ENCODE peak calls at places on chromosomes 2 and 18, in four cellular contexts. One of them, this sample, is unnamed. For H3K4me1, the result is how much of the 10 kb centered on the place peaks cover.

GRCh38 chr2:180040146-180040925 is 33.2 kb upstream of the CWC22 start:
- DNase-seq in A549: no peak
- DNase-seq in lower lobe of right lung: no peak
- DNase-seq in uterus: no peak
- DNase-seq in this sample: no peak

GRCh38 chr18:13461936-13462335 is 243.4 kb downstream of the LDLRAD4 start:
- DNase-seq in lower lobe of right lung: no peak
- DNase-seq in uterus: no peak
- DNase-seq in A549: no peak
- DNase-seq in this sample: no peak

GRCh38 chr2:70095833-70096670 is 8.8 kb downstream of the PCBP1 start:
- DNase-seq in A549: no peak
- DNase-seq in uterus: no peak
- DNase-seq in lower lobe of right lung: no peak
- DNase-seq in this sample: no peak

GRCh38 chr2:66665124-66665984 is 230.4 kb downstream of the MEIS1 start:
- DNase-seq in lower lobe of right lung: no peak
- DNase-seq in uterus: no peak
- DNase-seq in A549: no peak
- DNase-seq in this sample: no peak

GRCh38 chr18:29874519-29875098 is 1167.9 kb downstream of the DSC3 start:
- DNase-seq in lower lobe of right lung: no peak
- DNase-seq in A549: peak
- DNase-seq in uterus: no peak
- DNase-seq in this sample: no peak

GRCh38 chr18:25169701-25170100 is 182.3 kb downstream of the ZNF521 start:
- DNase-seq in lower lobe of right lung: no peak
- DNase-seq in A549: no peak
- DNase-seq in uterus: no peak
- DNase-seq in this sample: no peak

GRCh38 chr2:212158081-212158480 is 380.5 kb downstream of the ERBB4 start:
- DNase-seq in lower lobe of right lung: no peak
- DNase-seq in A549: no peak
- DNase-seq in uterus: no peak
- DNase-seq in this sample: no peak

GRCh38 chr2:197212344-197213262 is 98.0 kb downstream of the ANKRD44 start:
- DNase-seq in uterus: no peak
- DNase-seq in lower lobe of right lung: no peak
- DNase-seq in A549: no peak
- DNase-seq in this sample: no peak

GRCh38 chr2:40450066-40450841 is 1.6 kb downstream of the SLC8A1 start:
- DNase-seq in uterus: peak
- DNase-seq in lower lobe of right lung: peak
- DNase-seq in A549: no peak
- DNase-seq in this sample: peak

GRCh38 chr18:26549486-26550435 is 1.4 kb upstream of the KCTD1 start:
- DNase-seq in uterus: peak
- DNase-seq in lower lobe of right lung: peak
- DNase-seq in A549: peak
- DNase-seq in this sample: peak

GRCh38 chr2:231393149-231394131 is 2.1 kb upstream of the B3GNT7 start:
- DNase-seq in uterus: no peak
- DNase-seq in lower lobe of right lung: no peak
- DNase-seq in A549: peak
- DNase-seq in this sample: no peak

GRCh38 chr2:178295911-178296310 is 101.6 kb downstream of the OSBPL6 start:
- DNase-seq in A549: no peak
- DNase-seq in uterus: no peak
- DNase-seq in lower lobe of right lung: no peak
- DNase-seq in this sample: no peak

GRCh38 chr2:152221870-152222269 is 46.3 kb upstream of the STAM2 start:
- DNase-seq in A549: no peak
- DNase-seq in lower lobe of right lung: no peak
- DNase-seq in uterus: no peak
- DNase-seq in this sample: peak

GRCh38 chr2:49860834-49861233 is 706.5 kb upstream of the FSHR start:
- DNase-seq in uterus: no peak
- DNase-seq in lower lobe of right lung: no peak
- DNase-seq in A549: no peak
- DNase-seq in this sample: no peak

GRCh38 chr2:74025971-74026612 is 41.4 kb downstream of the TET3 start:
- DNase-seq in lower lobe of right lung: no peak
- DNase-seq in uterus: no peak
- DNase-seq in A549: no peak
- DNase-seq in this sample: no peak

GRCh38 chr18:75165926-75166325 is 43.0 kb downstream of the PTGR3 start:
- DNase-seq in A549: no peak
- DNase-seq in uterus: no peak
- DNase-seq in lower lobe of right lung: no peak
- DNase-seq in this sample: no peak

GRCh38 chr18:59047321-59047991 is 92.2 kb upstream of the SEC11C start:
- DNase-seq in lower lobe of right lung: no peak
- DNase-seq in A549: no peak
- DNase-seq in uterus: no peak
- DNase-seq in this sample: no peak

GRCh38 chr2:165529130-165529529 is 59.6 kb downstream of the CSRNP3 start:
- DNase-seq in A549: no peak
- DNase-seq in lower lobe of right lung: no peak
- DNase-seq in uterus: no peak
- DNase-seq in this sample: no peak

GRCh38 chr2:230983566-230983965 is 12.4 kb upstream of the SPATA3 start:
- DNase-seq in uterus: no peak
- DNase-seq in A549: no peak
- DNase-seq in lower lobe of right lung: no peak
- DNase-seq in this sample: no peak

GRCh38 chr2:53463771-53464726 is 303.6 kb upstream of the CHAC2 start:
- DNase-seq in lower lobe of right lung: no peak
- DNase-seq in A549: no peak
- DNase-seq in uterus: no peak
- DNase-seq in this sample: no peak

GRCh38 chr2:235496239-235496621 is 2.4 kb downstream of the AGAP1 start:
- DNase-seq in lower lobe of right lung: no peak
- DNase-seq in uterus: no peak
- DNase-seq in A549: peak
- DNase-seq in this sample: no peak

DNA sequence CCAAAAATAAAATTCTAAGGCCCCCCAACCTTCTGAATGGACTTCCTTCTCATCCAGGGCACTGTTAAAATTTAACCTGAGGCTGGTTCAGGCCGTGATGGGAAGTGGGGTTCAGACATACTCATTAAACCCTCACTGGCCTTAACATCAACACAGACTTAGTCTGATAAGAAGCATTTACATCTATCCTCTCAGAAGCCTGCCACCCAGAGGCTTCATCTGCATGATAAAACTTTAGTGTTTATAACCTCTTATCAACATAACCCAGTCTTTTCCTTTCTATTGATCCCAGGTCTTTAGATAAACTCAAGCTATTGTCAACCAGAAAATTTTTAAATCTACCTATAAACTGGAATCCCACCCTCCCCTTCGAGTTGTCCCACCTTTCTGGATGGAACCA is 22.4 kb downstream of the ITSN2 start:
- DNase-seq in uterus: no peak
- DNase-seq in lower lobe of right lung: no peak
- DNase-seq in A549: no peak
- DNase-seq in this sample: no peak
- H3K4me1 ChIP-seq in uterus: under half
- H3K4me1 ChIP-seq in lower lobe of right lung: half or more
- H3K4me1 ChIP-seq in A549: under half
- H3K4me1 ChIP-seq in this sample: under half

GRCh38 chr18:9919564-9920232 is 5.9 kb downstream of the VAPA start:
- DNase-seq in A549: no peak
- DNase-seq in uterus: no peak
- DNase-seq in lower lobe of right lung: no peak
- DNase-seq in this sample: no peak
- H3K4me1 ChIP-seq in A549: half or more
- H3K4me1 ChIP-seq in uterus: under half
- H3K4me1 ChIP-seq in lower lobe of right lung: half or more
- H3K4me1 ChIP-seq in this sample: under half

GRCh38 chr2:96247009-96247408 is 18.8 kb downstream of the TMEM127 start:
- DNase-seq in A549: no peak
- DNase-seq in uterus: no peak
- DNase-seq in lower lobe of right lung: peak
- DNase-seq in this sample: no peak

GRCh38 chr2:96245609-96246390 is 20.0 kb downstream of the TMEM127 start:
- DNase-seq in lower lobe of right lung: peak
- DNase-seq in A549: no peak
- DNase-seq in uterus: no peak
- DNase-seq in this sample: no peak

GRCh38 chr2:96248624-96249023 is 17.2 kb downstream of the TMEM127 start:
- DNase-seq in uterus: no peak
- DNase-seq in lower lobe of right lung: no peak
- DNase-seq in A549: no peak
- DNase-seq in this sample: no peak

GRCh38 chr2:96249654-96250053 is 16.1 kb downstream of the TMEM127 start:
- DNase-seq in lower lobe of right lung: no peak
- DNase-seq in uterus: peak
- DNase-seq in A549: no peak
- DNase-seq in this sample: no peak

DNA sequence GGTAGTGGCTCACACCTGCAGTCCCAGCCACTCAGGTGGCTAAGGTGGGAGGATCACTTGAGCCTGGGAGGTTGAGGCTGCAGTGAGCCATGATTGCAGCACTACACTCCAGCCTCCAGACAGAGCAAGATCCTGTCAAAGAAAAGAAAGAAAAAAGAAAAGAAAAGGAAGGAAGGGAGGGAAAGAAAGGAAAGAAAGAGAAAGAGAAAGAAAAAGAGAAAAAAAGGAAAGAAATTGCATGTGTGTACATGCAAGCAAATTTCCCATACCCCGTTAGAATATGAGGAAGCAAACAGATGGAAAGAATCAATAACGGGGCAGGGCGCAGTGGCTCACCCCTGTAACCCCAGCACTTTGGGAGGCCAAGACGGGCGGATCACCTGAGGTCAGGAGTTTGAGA is 17.9 kb downstream of the TMEM127 start:
- DNase-seq in lower lobe of right lung: no peak
- DNase-seq in uterus: no peak
- DNase-seq in A549: no peak
- DNase-seq in this sample: no peak
- H3K4me1 ChIP-seq in lower lobe of right lung: under half
- H3K4me1 ChIP-seq in uterus: under half
- H3K4me1 ChIP-seq in A549: under half
- H3K4me1 ChIP-seq in this sample: under half

GRCh38 chr18:57791192-57791591 is 11.9 kb downstream of the ATP8B1 start:
- DNase-seq in uterus: no peak
- DNase-seq in A549: no peak
- DNase-seq in lower lobe of right lung: no peak
- DNase-seq in this sample: no peak
- H3K4me1 ChIP-seq in uterus: under half
- H3K4me1 ChIP-seq in A549: half or more
- H3K4me1 ChIP-seq in lower lobe of right lung: under half
- H3K4me1 ChIP-seq in this sample: under half

GRCh38 chr2:54574107-54574859 is 118.2 kb downstream of the SPTBN1 start:
- DNase-seq in uterus: no peak
- DNase-seq in A549: peak
- DNase-seq in lower lobe of right lung: no peak
- DNase-seq in this sample: no peak
- H3K4me1 ChIP-seq in uterus: under half
- H3K4me1 ChIP-seq in A549: half or more
- H3K4me1 ChIP-seq in lower lobe of right lung: half or more
- H3K4me1 ChIP-seq in this sample: half or more

GRCh38 chr2:96146151-96146880 is 1.1 kb upstream of the DUSP2 start:
- DNase-seq in uterus: no peak
- DNase-seq in A549: no peak
- DNase-seq in lower lobe of right lung: peak
- DNase-seq in this sample: no peak

GRCh38 chr2:96148410-96149217 is 3.4 kb upstream of the DUSP2 start:
- DNase-seq in lower lobe of right lung: peak
- DNase-seq in uterus: peak
- DNase-seq in A549: peak
- DNase-seq in this sample: peak

GRCh38 chr2:96146881-96147592 is 1.8 kb upstream of the DUSP2 start:
- DNase-seq in uterus: no peak
- DNase-seq in A549: no peak
- DNase-seq in lower lobe of right lung: peak
- DNase-seq in this sample: no peak

GRCh38 chr2:96150007-96150406 is 4.8 kb upstream of the DUSP2 start:
- DNase-seq in A549: no peak
- DNase-seq in uterus: no peak
- DNase-seq in lower lobe of right lung: peak
- DNase-seq in this sample: no peak

DNA sequence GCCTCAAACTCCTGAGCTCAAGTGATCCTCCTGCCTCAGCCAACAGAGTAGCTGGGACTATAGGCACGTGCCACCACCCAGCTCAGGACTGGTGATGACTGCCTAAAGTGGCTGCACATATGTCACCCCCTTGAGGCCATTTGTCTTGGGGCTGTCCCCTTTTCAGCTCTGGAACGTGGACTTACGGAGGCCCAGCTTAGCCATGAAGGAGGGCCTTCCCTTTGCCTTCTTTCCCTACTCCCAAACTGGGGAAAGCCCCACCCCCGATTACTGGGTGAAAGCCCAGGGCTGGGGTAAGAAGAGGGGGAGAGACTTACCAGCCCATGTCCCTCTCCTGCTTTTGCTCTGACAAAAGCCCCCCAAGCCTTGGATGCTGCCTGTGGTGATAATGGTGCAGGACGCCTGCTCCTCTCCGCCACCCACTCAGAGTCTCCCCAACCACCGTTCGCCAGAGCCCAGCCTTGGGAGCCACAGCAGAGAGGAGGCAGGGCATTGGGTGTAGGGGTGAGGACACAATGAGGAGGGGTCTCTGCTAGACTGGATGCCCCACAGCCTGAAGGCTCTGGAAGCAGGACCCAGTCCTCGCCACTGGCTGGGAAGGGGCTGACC is 2.5 kb upstream of the DUSP2 start:
- DNase-seq in A549: no peak
- DNase-seq in uterus: no peak
- DNase-seq in lower lobe of right lung: peak
- DNase-seq in this sample: no peak
- H3K4me1 ChIP-seq in A549: under half
- H3K4me1 ChIP-seq in uterus: under half
- H3K4me1 ChIP-seq in lower lobe of right lung: under half
- H3K4me1 ChIP-seq in this sample: under half

DNA sequence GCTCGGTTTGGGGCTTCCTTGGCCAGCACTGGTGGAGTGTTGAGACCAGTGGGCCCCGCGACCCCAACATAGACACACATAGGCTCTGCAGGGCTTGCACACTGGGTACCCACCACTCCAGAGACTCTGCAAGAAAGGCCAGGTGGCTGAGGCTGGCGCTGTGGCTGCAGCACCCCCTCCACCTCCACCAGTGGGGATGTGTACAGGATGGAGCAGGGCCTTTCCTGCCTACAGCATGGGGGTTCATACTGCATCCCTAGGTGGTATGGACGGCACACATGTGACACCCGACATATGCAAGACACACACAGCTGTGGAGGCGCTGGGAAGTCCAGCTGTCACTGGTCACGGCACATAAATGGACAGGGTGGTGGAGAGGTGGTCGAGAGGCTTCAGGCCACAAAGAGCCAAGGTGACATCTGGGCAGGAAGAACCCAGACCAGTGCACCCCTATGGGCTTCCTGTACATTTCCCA is 1.3 kb downstream of the RNPEPL1 start:
- DNase-seq in A549: no peak
- DNase-seq in lower lobe of right lung: peak
- DNase-seq in uterus: peak
- DNase-seq in this sample: no peak
- H3K4me1 ChIP-seq in A549: under half
- H3K4me1 ChIP-seq in lower lobe of right lung: under half
- H3K4me1 ChIP-seq in uterus: under half
- H3K4me1 ChIP-seq in this sample: half or more

This sample was measured in SJSA1.